ENCODE peak calls at places on chromosome 10, in four cellular contexts. C, N, X and E are unnamed samples.

GRCh38 chr10:14022052-14022451 is 308.7 kb downstream of the FRMD4A start:
- DNase-seq in C (no peak), N (no peak), X (no peak), E (no peak)

GRCh38 chr10:13984647-13985155 is 346.0 kb downstream of the FRMD4A start:
- DNase-seq in C (peak; percentile 54), N (no peak), X (no peak), E (no peak)

GRCh38 chr10:132656283-132657126 is 118.9 kb downstream of the INPP5A start:
- DNase-seq in C (no peak), N (no peak), X (no peak), E (no peak)

GRCh38 chr10:51653025-51653424 is 46.4 kb downstream of the CSTF2T start:
- DNase-seq in C (no peak), N (no peak), X (no peak), E (no peak)

GRCh38 chr10:125101049-125101448 is 59.3 kb downstream of the CTBP2 start:
- DNase-seq in C (no peak), N (no peak), X (no peak), E (no peak)

GRCh38 chr10:356452-356851 is 221.2 kb downstream of the ZMYND11 start:
- DNase-seq in C (no peak), N (no peak), X (peak; percentile 15), E (no peak)

GRCh38 chr10:33376976-33377657 is 42.6 kb upstream of the NRP1 start:
- DNase-seq in C (peak; percentile 30), N (no peak), X (no peak), E (no peak)

GRCh38 chr10:126090911-126091728 is 194.8 kb downstream of the FANK1 start:
- DNase-seq in C (peak; percentile 63), N (no peak), X (no peak), E (peak; percentile 45)

GRCh38 chr10:104318096-104318725 is 20.1 kb downstream of the ITPRIP start:
- DNase-seq in C (no peak), N (no peak), X (no peak), E (no peak)

GRCh38 chr10:85124592-85124991 is 796.2 kb downstream of the CCSER2 start:
- DNase-seq in C (no peak), N (no peak), X (no peak), E (no peak)

GRCh38 chr10:111126073-111126472 is 49.2 kb downstream of the ADRA2A start:
- DNase-seq in C (no peak), N (no peak), X (no peak), E (no peak)